ENCODE peak calls at places on chromosomes 5 and 9, in four cellular contexts. H is SK-N-SH, R is sigmoid colon, O is A549. P is an unnamed sample.
A peak's percentile ranks its signal among the peaks of the same experiment; 100 is the strongest.

GRCh38 chr9:26131891-26132290 is 453.6 kb upstream of the TUSC1 start:
- DNase-seq in O (no peak), R (no peak), H (no peak), P (no peak)

GRCh38 chr5:56838409-56839039 is 23.2 kb downstream of the MAP3K1 start:
- DNase-seq in H (no peak), O (peak; percentile 25), R (no peak), P (no peak)

GRCh38 chr5:93995126-93995621 is 253.8 kb upstream of the POU5F2 start:
- DNase-seq in O (no peak), R (no peak), H (no peak), P (no peak)

GRCh38 chr5:91311697-91312501 is 71.2 kb downstream of the ARRDC3 start:
- DNase-seq in O (peak; percentile 86), R (peak; percentile 88), H (peak; percentile 27), P (peak; percentile 81)

GRCh38 chr9:124054671-124055212 is 43.2 kb downstream of the LHX2 start:
- DNase-seq in R (no peak), O (no peak), H (no peak), P (no peak)

GRCh38 chr5:140054086-140054689 is 11.1 kb upstream of the NRG2 start:
- DNase-seq in H (no peak), R (no peak), O (no peak), P (no peak)

GRCh38 chr5:140182803-140183367 is 7.9 kb downstream of the CYSTM1 start:
- DNase-seq in H (no peak), R (peak; percentile 77), O (no peak), P (no peak)

GRCh38 chr9:83544002-83544698 is 5.9 kb upstream of the FRMD3 start:
- DNase-seq in O (peak; percentile 42), H (peak; percentile 56), R (no peak), P (no peak)

GRCh38 chr5:125874717-125875116 is 548.5 kb upstream of the GRAMD2B start:
- DNase-seq in H (no peak), O (no peak), R (no peak), P (no peak)

GRCh38 chr5:68557162-68557936 is 341.8 kb downstream of the PIK3R1 start:
- DNase-seq in O (no peak), H (no peak), R (no peak), P (no peak)

GRCh38 chr9:123883634-123884033 is 46.3 kb downstream of the DENND1A start:
- DNase-seq in O (no peak), H (no peak), R (no peak), P (no peak)

GRCh38 chr9:89518466-89519392 is 20.8 kb upstream of the SEMA4D start:
- DNase-seq in R (no peak), O (no peak), H (no peak), P (no peak)

GRCh38 chr9:89522979-89523305 is 25.0 kb upstream of the SEMA4D start:
- DNase-seq in R (no peak), O (no peak), H (no peak), P (no peak)

GRCh38 chr9:89515416-89515815 is 17.5 kb upstream of the SEMA4D start:
- DNase-seq in O (no peak), H (no peak), R (no peak), P (no peak)

GRCh38 chr9:89522261-89522978 is 24.5 kb upstream of the SEMA4D start:
- DNase-seq in O (no peak), H (no peak), R (no peak), P (no peak)

GRCh38 chr9:89519393-89519805 is 21.5 kb upstream of the SEMA4D start:
- DNase-seq in R (no peak), O (no peak), H (no peak), P (no peak)
- TF ChIP-seq EP300 in R (no peak), O (no peak), H (no peak), P (no peak)

GRCh38 chr9:127249877-127250276 is 14.7 kb upstream of the GARNL3 start:
- DNase-seq in H (no peak), O (no peak), R (no peak), P (no peak)
- TF ChIP-seq EP300 in H (no peak), O (no peak), R (no peak), P (no peak)

GRCh38 chr9:254516-254915 is 39.9 kb downstream of the DOCK8 start:
- DNase-seq in H (no peak), O (no peak), R (no peak), P (no peak)
- TF ChIP-seq EP300 in H (no peak), O (no peak), R (no peak), P (no peak)

DNA sequence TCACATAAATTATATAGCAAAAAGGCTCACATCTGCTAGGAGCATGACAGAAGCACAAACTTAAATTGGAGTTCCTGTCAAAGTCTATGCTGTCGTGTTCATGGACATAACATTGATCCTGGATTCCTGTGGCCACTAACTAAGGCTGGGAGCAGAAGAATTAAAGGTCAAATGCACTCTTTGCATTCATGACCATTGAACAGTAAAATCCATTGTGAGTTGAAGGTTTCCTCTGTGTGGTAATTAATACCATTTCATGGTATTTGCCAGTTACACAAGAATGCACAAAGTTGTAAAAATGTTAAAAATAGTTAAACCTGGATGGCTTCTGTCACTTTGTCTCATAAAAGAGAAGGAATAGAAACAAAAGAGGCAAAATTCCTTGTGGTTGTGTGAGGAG is 242.6 kb downstream of the NPR3 start:
- DNase-seq in R (no peak), O (no peak), H (no peak), P (no peak)
- TF ChIP-seq EP300 in R (no peak), O (no peak), H (no peak), P (no peak)